ENCODE peak calls at places on chromosomes 7 and 10, in eight cellular contexts. B is sigmoid colon, X is transverse colon, G is IMR-90, N is tibial nerve, O is ovary, Y is gastrocnemius medialis, E is esophagus squamous epithelium. S is an unnamed sample.

GRCh38 chr7:32501522-32501921 is 6.2 kb downstream of the AVL9 start:
- DNase-seq in X (no peak), O (no peak), N (no peak), B (no peak), Y (no peak), E (no peak), G (peak), S (no peak)

GRCh38 chr10:4407783-4408182 is 418.2 kb upstream of the AKR1E2 start:
- DNase-seq in E (no peak), X (no peak), O (no peak), N (no peak), Y (no peak), G (peak), B (no peak), S (no peak)

GRCh38 chr7:50306491-50307367 is 2.2 kb downstream of the IKZF1 start:
- DNase-seq in Y (no peak), X (no peak), N (no peak), B (no peak), O (no peak), E (no peak), G (no peak), S (no peak)

GRCh38 chr10:29534590-29534989 is 100.2 kb downstream of the SVIL start:
- DNase-seq in X (no peak), O (no peak), N (no peak), Y (no peak), B (no peak), E (no peak), G (no peak), S (no peak)

GRCh38 chr7:22776964-22777363 is 45.7 kb downstream of the TOMM7 start:
- DNase-seq in G (no peak), Y (no peak), O (no peak), X (no peak), N (no peak), B (no peak), E (no peak), S (no peak)

GRCh38 chr7:141652691-141653090 is 49.3 kb downstream of the DENND11 start:
- DNase-seq in X (no peak), Y (no peak), B (no peak), E (no peak), O (no peak), N (no peak), G (no peak), S (no peak)

GRCh38 chr7:49580000-49580399 is 193.4 kb upstream of the VWC2 start:
- DNase-seq in X (no peak), G (no peak), Y (no peak), O (no peak), N (no peak), E (no peak), B (no peak), S (no peak)

GRCh38 chr10:119516381-119517234 is 25.9 kb downstream of the RGS10 start:
- DNase-seq in B (no peak), X (peak), N (no peak), G (no peak), Y (no peak), E (no peak), O (no peak), S (no peak)

GRCh38 chr7:96526492-96526891 is 183.2 kb downstream of the SEM1 start:
- DNase-seq in G (no peak), N (no peak), X (no peak), E (no peak), Y (no peak), O (no peak), B (no peak), S (no peak)

GRCh38 chr7:103795787-103796186 is 193.7 kb downstream of the RELN start:
- DNase-seq in G (no peak), N (no peak), O (no peak), E (no peak), X (no peak), B (no peak), Y (no peak), S (no peak)

GRCh38 chr7:99551329-99551728 is 585 bp downstream of the FAM200A start:
- DNase-seq in G (peak), O (no peak), X (no peak), N (no peak), Y (no peak), B (no peak), E (no peak), S (no peak)

GRCh38 chr10:125201108-125201524 is 40.8 kb upstream of the CTBP2 start:
- DNase-seq in G (peak), E (no peak), O (no peak), N (no peak), X (no peak), B (no peak), Y (no peak), S (no peak)

GRCh38 chr10:126133906-126134703 is 237.7 kb downstream of the FANK1 start:
- DNase-seq in O (no peak), X (no peak), E (no peak), Y (no peak), B (no peak), N (no peak), G (peak), S (no peak)

GRCh38 chr7:8255680-8256656 is 6.0 kb downstream of the ICA1 start:
- DNase-seq in B (no peak), Y (no peak), E (no peak), O (no peak), N (no peak), G (no peak), X (no peak), S (no peak)

GRCh38 chr10:110220383-110220782 is 13.0 kb downstream of the MXI1 start:
- DNase-seq in E (no peak), O (no peak), G (no peak), Y (no peak), X (no peak), N (no peak), B (peak), S (peak)

GRCh38 chr10:101833466-101833865 is 10.1 kb downstream of the KCNIP2 start:
- DNase-seq in X (no peak), B (no peak), G (no peak), Y (no peak), E (no peak), N (no peak), O (no peak), S (no peak)

GRCh38 chr10:132551093-132551807 is 13.7 kb downstream of the INPP5A start:
- DNase-seq in B (peak), E (no peak), X (no peak), N (no peak), G (no peak), O (peak), Y (no peak), S (no peak)

GRCh38 chr10:34528320-34528719 is 286.8 kb downstream of the PARD3 start:
- DNase-seq in G (peak), B (no peak), X (no peak), N (no peak), O (no peak), Y (no peak), E (no peak), S (no peak)

GRCh38 chr7:123282181-123282580 is 82.4 kb upstream of the SLC13A1 start:
- DNase-seq in B (no peak), N (no peak), X (no peak), E (no peak), Y (no peak), O (no peak), G (no peak), S (no peak)

GRCh38 chr7:99729501-99730261 is 5.3 kb downstream of the CYP3A7 start:
- DNase-seq in Y (no peak), N (no peak), X (no peak), G (no peak), B (no peak), E (no peak), O (no peak), S (no peak)

GRCh38 chr10:69730251-69731156 is 71.2 kb upstream of the COL13A1 start:
- DNase-seq in Y (peak), N (no peak), B (peak), G (peak), O (no peak), X (no peak), E (no peak), S (no peak)

GRCh38 chr7:137820156-137820555 is 26.6 kb downstream of the DGKI start:
- DNase-seq in O (no peak), X (no peak), E (no peak), B (no peak), G (no peak), N (no peak), Y (no peak), S (no peak)

GRCh38 chr10:16497911-16498310 is 23.8 kb downstream of the C1QL3 start:
- DNase-seq in Y (no peak), N (no peak), G (peak), E (no peak), B (no peak), O (no peak), X (no peak), S (no peak)

GRCh38 chr7:32513205-32513604 is 17.9 kb downstream of the AVL9 start:
- DNase-seq in X (no peak), Y (no peak), N (no peak), B (no peak), O (no peak), E (no peak), G (no peak), S (no peak)

GRCh38 chr10:102837230-102837721 is at the start of gene CYP17A1:
- DNase-seq in O (peak), E (no peak), Y (no peak), X (no peak), G (no peak), N (no peak), B (no peak), S (peak)

GRCh38 chr10:126459032-126459831 is 71.0 kb upstream of the ADAM12 start:
- DNase-seq in Y (no peak), E (no peak), X (no peak), O (no peak), N (no peak), B (no peak), G (peak), S (no peak)

GRCh38 chr10:15852111-15852557 is 8.2 kb downstream of the MINDY3 start:
- DNase-seq in X (no peak), O (no peak), Y (no peak), N (no peak), B (no peak), G (no peak), E (no peak), S (no peak)

GRCh38 chr10:20874261-20874660 is 22.9 kb downstream of the NEBL start:
- DNase-seq in B (no peak), N (no peak), E (no peak), G (no peak), X (no peak), Y (no peak), O (no peak), S (no peak)

GRCh38 chr10:104330168-104331117 is 7.8 kb downstream of the ITPRIP start:
- DNase-seq in E (no peak), G (peak), B (peak), Y (peak), N (peak), O (peak), X (peak), S (no peak)

GRCh38 chr7:119270045-119270464 is 1002.9 kb upstream of the KCND2 start:
- DNase-seq in O (peak), B (peak), G (peak), X (peak), N (peak), E (no peak), Y (peak), S (peak)

GRCh38 chr10:80136134-80136571 is 3.6 kb downstream of the PLAC9 start:
- DNase-seq in B (peak), Y (peak), G (peak), X (no peak), N (peak), O (peak), E (no peak), S (peak)

GRCh38 chr10:24603333-24603732 is 120.4 kb downstream of the ARHGAP21 start:
- DNase-seq in N (no peak), Y (no peak), O (no peak), E (no peak), B (no peak), G (peak), X (no peak), S (no peak)

GRCh38 chr10:132385721-132386418 is 11.1 kb upstream of the PWWP2B start:
- DNase-seq in E (no peak), G (no peak), N (no peak), B (peak), Y (no peak), O (no peak), X (peak), S (no peak)

GRCh38 chr7:70856889-70857511 is 274.9 kb upstream of the GALNT17 start:
- DNase-seq in O (peak), N (peak), X (peak), G (peak), Y (peak), B (peak), E (no peak), S (peak)

GRCh38 chr10:133464582-133465031 is 10.9 kb downstream of the SCART1 start:
- DNase-seq in X (no peak), B (no peak), Y (no peak), G (no peak), N (no peak), E (no peak), O (no peak), S (no peak)

GRCh38 chr10:79072041-79072441 is 3.3 kb downstream of the ZMIZ1 start:
- DNase-seq in X (no peak), O (no peak), B (no peak), Y (no peak), G (peak), E (no peak), N (peak), S (no peak)
- H3K27ac ChIP-seq in X (peak), O (peak), B (peak), Y (peak), G (peak), E (peak), N (peak), S (peak)

DNA sequence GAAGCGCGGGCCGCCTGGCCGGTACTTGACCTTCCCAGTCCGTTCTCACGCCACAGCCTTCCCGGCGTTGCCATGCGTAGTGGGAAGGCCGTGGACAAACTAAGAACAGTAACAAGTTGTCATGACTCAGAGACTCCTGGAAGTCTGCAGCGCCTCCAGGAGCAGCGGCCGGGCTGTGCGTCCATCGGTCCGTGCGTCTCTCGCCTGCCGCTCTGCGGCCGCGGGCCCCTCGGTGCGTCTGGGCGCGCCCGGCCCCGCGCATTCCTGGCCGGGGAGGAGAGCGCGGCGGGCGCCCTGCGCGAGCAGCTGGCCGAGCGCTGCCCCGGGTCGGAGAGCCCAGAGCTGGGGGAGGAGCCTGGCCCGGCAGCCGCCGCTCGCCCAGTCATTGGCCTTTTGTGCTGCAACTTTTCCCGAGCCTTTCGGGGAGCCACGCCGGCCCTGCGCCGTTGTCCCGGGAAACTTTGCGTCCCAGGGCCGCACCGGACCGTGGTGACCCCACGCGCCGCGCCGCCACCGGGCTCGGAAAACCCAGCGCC is 123.7 kb downstream of the TACC2 start:
- DNase-seq in G (peak), Y (peak), B (peak), X (peak), O (peak), E (no peak), N (peak), S (peak)
- TF ChIP-seq POLR2A in G (peak), Y (peak), B (peak), X (peak), O (peak), E (no peak), N (peak), S (peak)

DNA sequence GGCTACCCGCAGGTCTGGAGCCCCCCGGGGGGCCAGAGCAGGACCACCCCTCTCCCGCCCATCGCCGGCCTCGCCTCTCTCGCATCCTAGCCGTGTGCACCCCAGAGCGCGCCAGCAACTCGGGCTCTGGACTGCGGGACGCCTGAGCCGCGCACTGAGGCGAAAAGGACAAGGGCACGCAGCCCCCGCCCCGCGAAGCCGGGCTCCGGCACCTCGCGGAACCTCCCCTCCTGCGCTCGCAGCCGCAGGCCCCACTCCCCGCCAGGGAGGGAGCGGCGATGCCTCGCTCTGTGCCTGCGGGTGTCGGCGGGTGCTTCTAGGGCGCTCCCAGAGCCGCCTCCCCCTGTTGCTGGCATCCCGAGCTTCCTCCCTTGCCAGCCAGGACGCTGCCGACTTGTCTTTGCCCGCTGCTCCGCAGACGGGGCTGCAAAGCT is at the start of gene ITGB8:
- DNase-seq in B (peak), Y (no peak), G (no peak), E (no peak), X (no peak), O (no peak), N (no peak), S (no peak)
- H3K27ac ChIP-seq in B (peak), Y (peak), G (peak), E (peak), X (peak), O (peak), N (peak), S (peak)

DNA sequence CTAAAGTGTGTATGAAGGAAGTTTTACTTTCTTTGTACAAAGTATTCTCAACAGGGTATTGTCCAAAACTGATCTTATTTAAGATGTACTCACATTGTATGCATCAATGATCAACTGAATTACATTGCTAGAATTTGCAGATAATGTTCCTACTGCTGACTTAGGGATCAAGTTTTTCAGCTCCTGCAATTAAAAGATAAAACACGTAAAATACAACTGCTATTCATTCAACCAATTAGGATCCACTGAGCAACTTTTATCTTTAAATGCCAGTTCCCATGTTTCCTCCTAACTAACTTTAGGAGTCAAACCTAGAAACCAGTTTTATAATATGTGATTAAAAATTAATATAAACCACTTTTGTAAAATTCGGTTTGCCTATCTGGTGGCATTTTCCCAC is 35.9 kb downstream of the ITGB1 start:
- DNase-seq in O (no peak), Y (no peak), E (no peak), X (no peak), G (no peak), N (no peak), B (no peak), S (no peak)
- TF ChIP-seq POLR2A in O (no peak), Y (no peak), E (no peak), X (no peak), G (no peak), N (no peak), B (no peak), S (no peak)

GRCh38 chr10:12628964-12629766 is 279.8 kb downstream of the CAMK1D start:
- DNase-seq in Y (no peak), O (no peak), N (no peak), B (no peak), E (no peak), X (peak), G (no peak), S (peak)
- H3K27ac ChIP-seq in Y (no peak), O (no peak), N (no peak), B (no peak), E (peak), X (peak), G (no peak), S (no peak)

GRCh38 chr7:2993868-2994267 is 49.8 kb downstream of the CARD11 start:
- DNase-seq in X (peak), Y (no peak), N (no peak), E (no peak), G (no peak), O (no peak), B (peak), S (no peak)
- TF ChIP-seq POLR2A in X (no peak), Y (no peak), N (no peak), E (no peak), G (no peak), O (no peak), B (no peak), S (no peak)

GRCh38 chr10:100359529-100360150 is 12.6 kb downstream of the SCD start:
- DNase-seq in G (no peak), E (no peak), X (no peak), O (no peak), B (no peak), N (no peak), Y (no peak), S (peak)
- H3K27ac ChIP-seq in G (no peak), E (no peak), X (no peak), O (peak), B (peak), N (peak), Y (no peak), S (no peak)

GRCh38 chr7:142878315-142878714 is 7.2 kb downstream of the TRPV6 start:
- DNase-seq in B (no peak), N (no peak), O (no peak), X (no peak), E (no peak), G (no peak), Y (no peak), S (no peak)
- TF ChIP-seq POLR2A in B (no peak), N (no peak), O (no peak), X (no peak), E (no peak), G (no peak), Y (no peak), S (no peak)

GRCh38 chr7:2638224-2638991 is 6.6 kb downstream of the TTYH3 start:
- DNase-seq in X (no peak), B (peak), Y (peak), E (no peak), O (no peak), G (peak), N (peak), S (no peak)

GRCh38 chr7:2639994-2640830 is 8.4 kb downstream of the TTYH3 start:
- DNase-seq in N (no peak), G (no peak), E (no peak), B (peak), Y (no peak), O (no peak), X (no peak), S (peak)

GRCh38 chr7:2640858-2641257 is 9.1 kb downstream of the TTYH3 start:
- DNase-seq in O (no peak), N (no peak), X (no peak), B (peak), E (no peak), G (no peak), Y (no peak), S (no peak)

GRCh38 chr7:2637505-2638223 is 5.9 kb downstream of the TTYH3 start:
- DNase-seq in O (no peak), B (peak), G (no peak), X (peak), E (peak), Y (peak), N (peak), S (no peak)

GRCh38 chr7:2639151-2639993 is 7.6 kb downstream of the TTYH3 start:
- DNase-seq in Y (no peak), X (no peak), O (no peak), B (peak), E (no peak), N (no peak), G (no peak), S (no peak)
- H3K27ac ChIP-seq in Y (peak), X (peak), O (no peak), B (no peak), E (peak), N (peak), G (no peak), S (no peak)